ENCODE peak calls at places on chromosomes 1 and 21, in four cellular contexts. Z, J, S and B are unnamed samples.

GRCh38 chr1:167120899-167121298 is 27.0 kb downstream of the STYXL2 start:
- DNase-seq in J (no peak), Z (no peak), S (no peak), B (no peak)

GRCh38 chr1:29055160-29055559 is 68.5 kb downstream of the TMEM200B start:
- DNase-seq in J (no peak), Z (no peak), S (peak; percentile 47), B (no peak)

GRCh38 chr1:2971609-2972008 is 49.7 kb upstream of the ACTRT2 start:
- DNase-seq in S (no peak), J (no peak), Z (no peak), B (no peak)

GRCh38 chr1:200035956-200036615 is 8.6 kb downstream of the NR5A2 start:
- DNase-seq in S (no peak), Z (no peak), J (no peak), B (no peak)

GRCh38 chr1:162990665-162991064 is 78.5 kb upstream of the RGS4 start:
- DNase-seq in Z (no peak), J (no peak), S (no peak), B (no peak)

GRCh38 chr1:14915356-14916054 is 238.0 kb upstream of the TMEM51 start:
- DNase-seq in S (peak; percentile 34), J (peak; percentile 23), Z (peak; percentile 55), B (peak; percentile 59)

GRCh38 chr1:24391882-24392603 is 21.5 kb downstream of the STPG1 start:
- DNase-seq in J (peak; percentile 61), S (peak; percentile 51), Z (peak; percentile 56), B (no peak)

GRCh38 chr1:152047607-152047953 is 10.8 kb upstream of the S100A11 start:
- DNase-seq in Z (no peak), S (peak; percentile 89), J (no peak), B (no peak)

GRCh38 chr21:38352536-38353219 is 95.9 kb downstream of the KCNJ15 start:
- DNase-seq in S (peak; percentile 76), J (peak; percentile 47), Z (peak; percentile 47), B (peak; percentile 12)

GRCh38 chr1:160078392-160079195 is 2.7 kb upstream of the KCNJ9 start:
- DNase-seq in J (peak; percentile 44), S (no peak), Z (no peak), B (peak; percentile 65)

GRCh38 chr1:14820320-14821085 is 222.0 kb downstream of the KAZN start:
- DNase-seq in Z (no peak), J (no peak), S (no peak), B (no peak)

GRCh38 chr1:34736711-34737110 is 18.1 kb upstream of the GJB5 start:
- DNase-seq in S (no peak), J (no peak), Z (no peak), B (no peak)

GRCh38 chr1:159009704-159010361 is at the start of gene IFI16:
- DNase-seq in S (peak; percentile 96), Z (no peak), J (peak; percentile 54), B (peak; percentile 27)

GRCh38 chr21:42340187-42340586 is 10.6 kb downstream of the TFF2 start:
- DNase-seq in S (no peak), J (no peak), Z (no peak), B (no peak)

GRCh38 chr21:46347791-46348381 is 23.9 kb downstream of the PCNT start:
- DNase-seq in Z (no peak), S (no peak), J (no peak), B (no peak)

GRCh38 chr1:223708001-223708359 is 4.4 kb upstream of the CAPN2 start:
- DNase-seq in S (no peak), J (no peak), Z (no peak), B (no peak)

GRCh38 chr21:45403825-45404725 is 890 bp upstream of the COL18A1 start:
- DNase-seq in J (no peak), Z (no peak), S (peak; percentile 31), B (no peak)

GRCh38 chr1:209356909-209357498 is 226.5 kb upstream of the CAMK1G start:
- DNase-seq in J (no peak), S (no peak), Z (no peak), B (no peak)

GRCh38 chr21:35470522-35470921 is 421.4 kb upstream of the RUNX1 start:
- DNase-seq in S (no peak), Z (no peak), J (no peak), B (no peak)

GRCh38 chr1:221712776-221713431 is 29.0 kb downstream of the DUSP10 start:
- DNase-seq in J (peak; percentile 58), Z (no peak), S (no peak), B (peak; percentile 21)

GRCh38 chr1:24318988-24319863 is at the start of gene GRHL3:
- DNase-seq in S (no peak), Z (peak; percentile 39), J (no peak), B (no peak)

GRCh38 chr1:220956861-220957605 is 77.8 kb downstream of the HLX start:
- DNase-seq in J (no peak), Z (no peak), S (peak; percentile 98), B (no peak)

GRCh38 chr1:4602536-4603316 is 51.7 kb upstream of the AJAP1 start:
- DNase-seq in J (no peak), Z (no peak), S (no peak), B (no peak)

GRCh38 chr1:152166966-152167365 is 7.9 kb upstream of the RPTN start:
- DNase-seq in S (no peak), J (no peak), Z (no peak), B (no peak)

GRCh38 chr1:56543783-56544612 is 35.4 kb downstream of the PLPP3 start:
- DNase-seq in Z (no peak), S (no peak), J (no peak), B (no peak)

GRCh38 chr1:6185151-6185550 is 5.0 kb upstream of the CHD5 start:
- DNase-seq in Z (no peak), S (peak; percentile 82), J (no peak), B (no peak)

GRCh38 chr1:245121523-245121922 is 33.3 kb upstream of the KIF26B start:
- DNase-seq in S (no peak), Z (no peak), J (no peak), B (no peak)

GRCh38 chr1:155910621-155911121 is 478 bp downstream of the RIT1 start:
- DNase-seq in J (no peak), S (peak; percentile 42), Z (no peak), B (no peak)

GRCh38 chr1:10773851-10774614 is 22.4 kb downstream of the CASZ1 start:
- DNase-seq in S (no peak), J (no peak), Z (no peak), B (no peak)